ENCODE peak calls at places on chromosome 11, in nine cellular contexts. W is fibroblast of lung, J is aorta, L is colonic mucosa, U is tibial artery, Y is psoas muscle, K is small intestine, B is A673, D is transverse colon. R is an unnamed sample.

GRCh38 chr11:67640758-67641113 is 1.2 kb upstream of the TBX10 start:
- DNase-seq in Y (no peak), W (no peak), J (no peak), D (no peak), K (no peak), B (no peak), U (no peak), L (peak; percentile 16), R (no peak)

GRCh38 chr11:47306484-47306844 is 36.5 kb downstream of the MADD start:
- DNase-seq in J (no peak), K (no peak), B (no peak), U (no peak), D (no peak), W (no peak), Y (no peak), L (no peak), R (no peak)

GRCh38 chr11:121946514-121946913 is 169.5 kb downstream of the BLID start:
- DNase-seq in U (no peak), B (no peak), W (no peak), K (no peak), L (no peak), D (no peak), J (no peak), Y (no peak), R (no peak)

GRCh38 chr11:63762662-63763505 is 5.7 kb downstream of the ZFTA start:
- DNase-seq in L (peak; percentile 64), B (peak; percentile 80), W (peak; percentile 54), J (peak; percentile 65), Y (peak; percentile 72), D (peak; percentile 51), K (peak; percentile 30), U (peak; percentile 75), R (no peak)

GRCh38 chr11:11045156-11045670 is 187.4 kb upstream of the ZBED5 start:
- DNase-seq in W (no peak), J (no peak), Y (no peak), L (no peak), B (no peak), K (no peak), U (no peak), D (no peak), R (no peak)

GRCh38 chr11:70019576-70020011 is 58.5 kb upstream of the ANO1 start:
- DNase-seq in W (peak; percentile 68), K (no peak), B (no peak), Y (no peak), D (no peak), J (no peak), U (peak; percentile 59), L (no peak), R (no peak)

GRCh38 chr11:8614497-8614896 is 20.5 kb upstream of the STK33 start:
- DNase-seq in B (no peak), L (no peak), K (no peak), J (no peak), Y (no peak), W (no peak), U (no peak), D (no peak), R (no peak)

GRCh38 chr11:30488304-30488998 is 97.7 kb downstream of the MPPED2 start:
- DNase-seq in J (no peak), U (no peak), K (peak; percentile 79), D (peak; percentile 60), L (peak; percentile 81), Y (no peak), W (peak; percentile 52), B (peak; percentile 35), R (no peak)

GRCh38 chr11:102836290-102836875 is 7.0 kb downstream of the MMP3 start:
- DNase-seq in D (no peak), L (no peak), U (no peak), B (no peak), Y (no peak), W (peak; percentile 93), K (no peak), J (no peak), R (no peak)

GRCh38 chr11:58513747-58514367 is 6.0 kb upstream of the OR5B21 start:
- DNase-seq in L (peak; percentile 25), Y (peak; percentile 46), B (peak; percentile 78), W (peak; percentile 50), K (peak; percentile 48), D (peak; percentile 14), J (no peak), U (no peak), R (no peak)

GRCh38 chr11:2685566-2686359 is 14.0 kb downstream of the KCNQ1OT1 start:
- DNase-seq in Y (peak; percentile 20), K (no peak), B (no peak), W (no peak), J (peak; percentile 32), D (no peak), U (peak; percentile 31), L (no peak), R (no peak)

DNA sequence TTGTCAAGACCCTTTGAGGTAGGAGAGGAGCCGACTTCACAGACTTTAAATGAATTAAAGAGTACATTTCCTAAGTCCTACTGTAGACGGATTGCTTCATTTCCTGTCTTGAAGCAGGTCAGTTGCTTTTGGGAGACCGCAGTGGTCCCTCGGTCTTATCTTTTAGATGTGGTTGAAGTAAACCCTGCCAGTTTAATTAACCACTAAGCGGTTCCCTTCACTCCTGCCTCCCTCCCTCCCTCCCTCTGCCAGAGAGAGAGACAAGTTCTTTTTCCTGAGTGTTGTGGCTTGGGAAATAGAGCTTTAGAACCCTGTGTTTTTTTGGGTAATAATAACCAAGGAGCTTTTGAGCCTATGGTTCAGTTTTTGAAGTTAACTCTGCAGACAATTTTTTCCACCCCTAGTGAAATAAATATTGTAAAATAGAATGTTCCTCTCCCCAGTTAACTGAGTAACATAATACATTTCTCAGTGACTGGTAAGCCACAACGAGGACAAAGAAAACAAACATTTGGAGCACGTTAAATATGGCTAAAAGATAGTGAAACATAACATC is 147.5 kb downstream of the LDLRAD3 start:
- DNase-seq in Y (no peak), J (no peak), B (peak; percentile 51), K (no peak), U (no peak), D (no peak), W (peak; percentile 95), L (no peak), R (no peak)
- H3K27ac ChIP-seq in Y (no peak overlapping the region), J (no peak overlapping the region), B (no peak overlapping the region), K (no peak overlapping the region), U (peak overlapping the region; percentile 12), D (no peak overlapping the region), W (no peak overlapping the region), L (no peak overlapping the region), R (no peak overlapping the region)

DNA sequence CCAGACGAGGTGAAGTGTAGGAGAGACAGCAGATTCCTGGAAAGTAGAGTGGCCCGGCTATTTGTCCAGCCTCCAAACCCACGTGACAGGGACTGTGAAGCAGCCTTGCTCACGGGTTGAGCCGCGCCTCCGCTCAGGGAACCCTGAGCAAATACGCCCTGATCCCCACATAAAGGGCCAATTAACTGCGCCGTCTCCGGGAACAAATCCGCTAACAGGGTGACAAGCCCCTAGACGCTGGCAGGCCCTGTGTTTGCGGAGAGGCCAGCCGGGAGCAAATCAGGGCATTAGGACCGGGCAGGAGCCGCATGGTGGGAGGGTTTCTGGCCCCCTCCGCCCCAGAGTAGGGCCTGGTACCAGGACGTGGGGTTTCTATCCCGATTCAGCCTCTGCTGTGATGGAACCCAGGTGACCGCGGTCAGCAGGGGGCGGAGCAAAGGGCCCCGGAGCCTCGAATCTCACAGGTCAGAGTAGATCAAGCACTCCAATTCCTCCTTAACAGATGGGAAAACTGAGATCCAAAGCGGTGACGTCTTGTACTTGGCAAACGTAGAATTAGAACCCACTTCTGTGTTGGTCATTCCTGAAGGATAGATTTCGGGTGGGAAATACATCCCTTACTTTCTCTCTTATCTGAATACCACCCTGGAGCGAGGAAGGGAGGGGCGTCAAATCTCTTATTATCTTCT is 2.0 kb upstream of the ROBO3 start:
- DNase-seq in Y (no peak), W (peak; percentile 35), K (peak; percentile 17), J (no peak), B (no peak), D (no peak), U (no peak), L (no peak), R (no peak)
- H3K4me3 ChIP-seq in Y (peak overlapping the region; percentile 54), W (peak overlapping the region; percentile 27), K (no peak overlapping the region), J (peak overlapping the region; percentile 33), B (no peak overlapping the region), D (no peak overlapping the region), U (peak overlapping the region; percentile 15), L (no peak overlapping the region), R (no peak overlapping the region)

DNA sequence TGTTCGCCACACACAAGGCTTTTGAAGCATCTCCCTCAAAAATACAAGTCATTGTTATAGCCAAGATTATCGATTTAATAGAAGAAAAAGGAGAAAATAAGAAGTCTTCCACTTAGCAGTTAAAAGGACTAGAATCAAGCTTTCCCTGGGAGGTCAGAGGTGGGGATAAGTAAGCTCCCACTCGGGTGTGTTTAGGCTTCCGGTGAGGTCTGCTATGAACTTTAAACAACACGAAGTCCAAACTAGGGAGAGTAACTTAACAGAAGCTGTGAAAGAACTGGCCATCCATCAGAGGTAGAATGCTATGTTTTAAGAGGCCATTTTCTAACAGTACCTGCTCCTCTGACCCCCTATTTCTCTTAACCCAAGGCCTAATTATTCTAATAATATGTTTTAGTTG is 91.4 kb upstream of the APOA1 start:
- DNase-seq in B (no peak), Y (no peak), U (no peak), D (no peak), J (no peak), W (no peak), L (no peak), K (no peak), R (no peak)
- H3K4me1 ChIP-seq in B (peaks cover 31% of the 10 kb centered on the region), Y (peaks cover 45% of the 10 kb centered on the region), U (peaks cover 17% of the 10 kb centered on the region), D (peaks cover 15% of the 10 kb centered on the region), J (no peaks in the 10 kb centered on the region), W (peaks cover 5% of the 10 kb centered on the region), L (no peaks in the 10 kb centered on the region), K (peaks cover 22% of the 10 kb centered on the region), R (peaks cover 81% of the 10 kb centered on the region)

GRCh38 chr11:128421577-128421976 is 165.8 kb downstream of the ETS1 start:
- DNase-seq in J (no peak), D (no peak), K (no peak), U (no peak), Y (no peak), B (no peak), L (no peak), W (peak; percentile 88), R (no peak)
- H3K27ac ChIP-seq in J (no peak overlapping the region), D (no peak overlapping the region), K (no peak overlapping the region), U (no peak overlapping the region), Y (no peak overlapping the region), B (no peak overlapping the region), L (no peak overlapping the region), W (peak overlapping the region; percentile 35), R (no peak overlapping the region)

GRCh38 chr11:118082880-118083543 is 3.8 kb downstream of the SMIM35 start:
- DNase-seq in U (no peak), K (peak; percentile 31), J (peak; percentile 31), L (no peak), B (no peak), D (no peak), W (no peak), Y (peak; percentile 55), R (no peak)
- H3K4me3 ChIP-seq in U (no peak overlapping the region), K (no peak overlapping the region), J (no peak overlapping the region), L (no peak overlapping the region), B (no peak overlapping the region), D (no peak overlapping the region), W (no peak overlapping the region), Y (no peak overlapping the region), R (no peak overlapping the region)